ENCODE peak calls at places on chromosomes 7 and 10, in four cellular contexts. One of them, this sample, is unnamed.

GRCh38 chr10:79162861-79163662 is 94.3 kb downstream of the ZMIZ1 start:
- DNase-seq in LHCN-M2: peak
- DNase-seq in neuronal stem cell: no peak
- DNase-seq in HFF-Myc: no peak
- DNase-seq in this sample: no peak

GRCh38 chr7:900331-901040 is 24.1 kb downstream of the GET4 start:
- DNase-seq in HFF-Myc: no peak
- DNase-seq in neuronal stem cell: no peak
- DNase-seq in LHCN-M2: no peak
- DNase-seq in this sample: no peak

GRCh38 chr7:151867912-151868804 is 8.8 kb downstream of the PRKAG2 start:
- DNase-seq in LHCN-M2: no peak
- DNase-seq in HFF-Myc: no peak
- DNase-seq in neuronal stem cell: no peak
- DNase-seq in this sample: no peak

GRCh38 chr10:77643795-77644468 is 6.3 kb upstream of the KCNMA1 start:
- DNase-seq in LHCN-M2: peak
- DNase-seq in HFF-Myc: peak
- DNase-seq in neuronal stem cell: no peak
- DNase-seq in this sample: no peak

GRCh38 chr7:106071356-106071998 is 40.6 kb downstream of the SYPL1 start:
- DNase-seq in HFF-Myc: no peak
- DNase-seq in neuronal stem cell: no peak
- DNase-seq in LHCN-M2: no peak
- DNase-seq in this sample: peak

GRCh38 chr7:32253245-32253644 is 183.0 kb upstream of the PDE1C start:
- DNase-seq in neuronal stem cell: no peak
- DNase-seq in LHCN-M2: no peak
- DNase-seq in HFF-Myc: no peak
- DNase-seq in this sample: no peak

GRCh38 chr7:69703099-69703498 is 104.8 kb downstream of the AUTS2 start:
- DNase-seq in LHCN-M2: no peak
- DNase-seq in neuronal stem cell: no peak
- DNase-seq in HFF-Myc: no peak
- DNase-seq in this sample: no peak

GRCh38 chr7:27640914-27641570 is 21.6 kb downstream of the HIBADH start:
- DNase-seq in HFF-Myc: no peak
- DNase-seq in neuronal stem cell: no peak
- DNase-seq in LHCN-M2: peak
- DNase-seq in this sample: no peak

GRCh38 chr7:47591655-47592572 is 10.0 kb upstream of the TNS3 start:
- DNase-seq in LHCN-M2: no peak
- DNase-seq in HFF-Myc: no peak
- DNase-seq in neuronal stem cell: no peak
- DNase-seq in this sample: no peak

GRCh38 chr10:1157615-1157933 is 101.4 kb downstream of the WDR37 start:
- DNase-seq in LHCN-M2: no peak
- DNase-seq in HFF-Myc: no peak
- DNase-seq in neuronal stem cell: no peak
- DNase-seq in this sample: no peak

GRCh38 chr10:34186740-34187139 is 628.4 kb downstream of the PARD3 start:
- DNase-seq in neuronal stem cell: no peak
- DNase-seq in HFF-Myc: no peak
- DNase-seq in LHCN-M2: no peak
- DNase-seq in this sample: no peak

GRCh38 chr7:8177109-8177933 is 84.6 kb downstream of the ICA1 start:
- DNase-seq in LHCN-M2: no peak
- DNase-seq in neuronal stem cell: no peak
- DNase-seq in HFF-Myc: no peak
- DNase-seq in this sample: no peak

GRCh38 chr7:102073931-102074880 is 212.5 kb upstream of the SH2B2 start:
- DNase-seq in LHCN-M2: no peak
- DNase-seq in HFF-Myc: no peak
- DNase-seq in neuronal stem cell: no peak
- DNase-seq in this sample: no peak

GRCh38 chr7:34748244-34749039 is 90.4 kb downstream of the NPSR1 start:
- DNase-seq in neuronal stem cell: no peak
- DNase-seq in LHCN-M2: peak
- DNase-seq in HFF-Myc: peak
- DNase-seq in this sample: no peak